ENCODE peak calls at places on chromosomes 13 and 19, in eight cellular contexts. K, D, P, N, E, G, M and R are unnamed samples.

GRCh38 chr13:42255854-42256253 is 16.1 kb upstream of the AKAP11 start:
- DNase-seq in P (no peak), E (no peak), D (no peak), G (no peak), K (no peak), M (no peak), N (no peak), R (no peak)

GRCh38 chr19:7944177-7944761 is 803 bp upstream of the TIMM44 start:
- DNase-seq in E (peak), M (peak), D (peak), G (peak), N (peak), P (peak), K (peak), R (peak)

GRCh38 chr13:20728579-20729300 is 25.2 kb downstream of the IL17D start:
- DNase-seq in N (no peak), G (no peak), P (no peak), D (no peak), E (no peak), M (no peak), K (no peak), R (peak)

GRCh38 chr19:56121180-56122167 is at the start of gene ZNF787:
- DNase-seq in M (peak), E (peak), G (peak), P (peak), K (peak), D (peak), N (peak), R (peak)

GRCh38 chr19:50899549-50899948 is 11.6 kb downstream of the KLK4 start:
- DNase-seq in M (no peak), E (no peak), D (no peak), P (no peak), K (no peak), N (no peak), G (no peak), R (no peak)

GRCh38 chr13:53254495-53254894 is 225.9 kb downstream of the OLFM4 start:
- DNase-seq in D (no peak), N (peak), M (no peak), G (no peak), P (no peak), E (no peak), K (no peak), R (no peak)

GRCh38 chr19:11247934-11248333 is 8.5 kb downstream of the ANGPTL8 start:
- DNase-seq in G (no peak), D (no peak), M (no peak), N (no peak), P (no peak), K (no peak), E (no peak), R (no peak)

GRCh38 chr13:97344250-97345175 is 89.5 kb upstream of the RAP2A start:
- DNase-seq in N (peak), M (peak), G (peak), P (peak), D (no peak), K (no peak), E (no peak), R (peak)

GRCh38 chr13:46605089-46605488 is 52.1 kb downstream of the LRCH1 start:
- DNase-seq in D (no peak), M (no peak), G (no peak), E (no peak), N (no peak), P (no peak), K (no peak), R (no peak)

DNA sequence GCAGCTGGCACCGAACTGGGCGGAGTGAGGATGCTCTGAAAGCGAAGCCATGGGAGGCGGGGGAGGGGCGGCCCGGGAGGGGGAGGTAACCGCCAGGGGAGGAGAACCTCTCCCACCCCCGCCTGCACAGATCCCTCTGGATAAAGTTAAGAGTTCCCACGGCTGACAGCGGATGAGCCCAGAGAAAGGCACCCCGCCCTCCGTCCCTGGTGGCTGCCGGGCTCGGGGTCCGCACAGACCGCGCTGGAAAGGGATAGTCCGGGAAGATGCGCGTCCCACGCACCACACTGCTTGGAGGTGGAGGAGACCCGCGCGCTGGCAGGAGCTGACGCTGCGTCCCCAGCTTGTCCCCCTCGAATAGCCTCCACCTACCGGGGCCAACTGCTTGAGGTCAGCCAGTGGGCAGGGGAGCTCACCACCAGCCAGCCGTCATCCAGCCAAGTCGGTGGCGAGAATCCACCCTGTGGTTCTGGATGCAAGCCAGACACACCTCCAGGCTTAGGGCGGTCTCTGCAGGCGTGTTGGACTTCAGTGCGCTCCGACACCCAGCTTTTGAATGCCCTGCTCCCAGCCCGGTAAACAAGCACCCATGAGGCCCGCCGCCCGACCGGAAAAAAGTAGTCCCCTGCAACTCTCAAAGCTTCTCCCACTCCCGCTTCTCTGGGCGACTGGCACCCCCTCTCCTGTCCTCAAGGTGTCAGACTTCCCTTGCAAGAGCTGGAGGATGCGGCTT is at the start of gene TRPC4:
- DNase-seq in D (peak), N (peak), E (peak), P (peak), G (peak), K (peak), M (no peak), R (peak)
- TF ChIP-seq CTCF in D (peak), N (peak), E (peak), P (peak), G (peak), K (no peak), M (no peak), R (no peak)

GRCh38 chr13:63631006-63631405 is 2215.4 kb upstream of the PCDH20 start:
- DNase-seq in E (no peak), K (no peak), N (no peak), M (no peak), D (no peak), G (no peak), P (no peak), R (no peak)

GRCh38 chr13:63636231-63636993 is 2220.8 kb upstream of the PCDH20 start:
- DNase-seq in P (no peak), M (no peak), N (peak), G (no peak), E (no peak), D (no peak), K (peak), R (no peak)
- TF ChIP-seq CTCF in P (no peak), M (no peak), N (no peak), G (peak), E (no peak), D (no peak), K (peak), R (no peak)

DNA sequence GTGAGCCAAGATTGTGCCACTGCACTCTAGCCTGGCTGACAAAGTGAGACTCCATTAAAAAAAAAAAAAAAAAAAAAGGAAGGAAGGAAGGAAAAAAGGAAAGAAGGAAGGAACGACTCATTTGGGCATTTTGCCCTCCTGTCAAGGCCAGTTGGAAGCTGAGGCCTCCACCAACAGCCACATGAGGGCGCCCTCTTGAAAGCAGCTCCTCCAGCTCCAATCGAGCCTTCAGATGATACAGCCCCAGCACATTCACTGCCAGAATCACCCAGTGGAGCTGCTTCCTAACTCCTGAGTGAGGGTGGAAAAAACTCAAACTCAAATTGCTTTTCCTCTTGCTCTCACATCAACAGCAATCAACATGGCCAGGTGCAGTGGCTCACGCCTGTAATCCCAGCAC is 40.9 kb downstream of the GNG7 start:
- DNase-seq in N (no peak), K (no peak), P (peak), M (no peak), E (no peak), G (no peak), D (no peak), R (no peak)
- TF ChIP-seq CTCF in N (no peak), K (no peak), P (no peak), M (no peak), E (peak), G (peak), D (no peak), R (no peak)

DNA sequence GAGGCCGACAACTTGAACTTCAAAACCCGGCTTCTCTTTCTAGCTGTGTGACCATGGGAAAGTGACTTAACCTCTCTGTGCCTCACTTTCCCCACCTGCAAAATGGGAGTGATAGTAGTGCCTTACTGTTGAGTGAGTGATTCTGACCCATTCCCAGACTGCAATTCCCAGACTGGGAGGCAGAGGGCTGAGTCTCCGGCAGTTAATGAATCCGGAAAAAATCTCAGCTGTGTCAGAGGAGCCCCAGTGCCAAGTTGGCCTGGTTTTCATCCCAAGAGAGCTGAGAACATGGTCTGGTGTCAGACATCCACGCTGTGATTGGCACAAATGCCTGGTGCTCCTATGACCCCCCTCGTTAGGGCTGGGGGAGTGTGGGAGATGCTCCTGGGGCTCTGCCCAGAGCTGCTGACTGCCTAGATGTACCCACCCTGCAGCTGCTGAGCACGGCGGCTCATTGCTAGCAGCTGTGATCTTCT is 50.0 kb downstream of the PIN1 start:
- DNase-seq in G (peak), P (no peak), N (no peak), D (no peak), E (no peak), M (no peak), K (no peak), R (no peak)
- TF ChIP-seq CTCF in G (peak), P (no peak), N (no peak), D (no peak), E (peak), M (no peak), K (no peak), R (no peak)

GRCh38 chr13:38636106-38636505 is 50.8 kb upstream of the FREM2 start:
- DNase-seq in P (no peak), M (no peak), D (no peak), K (no peak), E (no peak), G (no peak), N (no peak), R (no peak)

GRCh38 chr13:38636756-38637155 is 50.1 kb upstream of the FREM2 start:
- DNase-seq in K (no peak), E (no peak), D (no peak), N (peak), P (no peak), M (no peak), G (no peak), R (no peak)

GRCh38 chr13:38637576-38637975 is 49.3 kb upstream of the FREM2 start:
- DNase-seq in E (no peak), K (no peak), P (no peak), M (no peak), D (no peak), G (no peak), N (no peak), R (no peak)

GRCh38 chr13:38641164-38641948 is 45.5 kb upstream of the FREM2 start:
- DNase-seq in G (no peak), P (no peak), M (no peak), D (no peak), E (no peak), K (no peak), N (no peak), R (no peak)
- TF ChIP-seq CTCF in G (peak), P (no peak), M (no peak), D (no peak), E (peak), K (no peak), N (no peak), R (no peak)

GRCh38 chr13:36789061-36789460 is 30.0 kb upstream of the RFXAP start:
- DNase-seq in M (no peak), G (no peak), K (no peak), N (no peak), D (no peak), E (no peak), P (no peak), R (no peak)
- TF ChIP-seq CTCF in M (no peak), G (no peak), K (no peak), N (no peak), D (no peak), E (no peak), P (no peak), R (no peak)

GRCh38 chr19:19443902-19444693 is 38.6 kb downstream of the GATAD2A start:
- DNase-seq in P (no peak), D (no peak), E (no peak), M (no peak), K (no peak), G (no peak), N (no peak), R (no peak)

GRCh38 chr19:19445911-19446361 is 40.5 kb downstream of the GATAD2A start:
- DNase-seq in D (no peak), M (no peak), P (no peak), K (no peak), N (no peak), G (no peak), E (no peak), R (peak)

GRCh38 chr19:19444694-19445155 is 39.2 kb downstream of the GATAD2A start:
- DNase-seq in K (no peak), N (no peak), M (no peak), D (no peak), E (no peak), P (no peak), G (no peak), R (no peak)

GRCh38 chr19:19445288-19445687 is 39.8 kb downstream of the GATAD2A start:
- DNase-seq in D (no peak), N (no peak), P (no peak), M (no peak), G (no peak), K (no peak), E (no peak), R (no peak)

DNA sequence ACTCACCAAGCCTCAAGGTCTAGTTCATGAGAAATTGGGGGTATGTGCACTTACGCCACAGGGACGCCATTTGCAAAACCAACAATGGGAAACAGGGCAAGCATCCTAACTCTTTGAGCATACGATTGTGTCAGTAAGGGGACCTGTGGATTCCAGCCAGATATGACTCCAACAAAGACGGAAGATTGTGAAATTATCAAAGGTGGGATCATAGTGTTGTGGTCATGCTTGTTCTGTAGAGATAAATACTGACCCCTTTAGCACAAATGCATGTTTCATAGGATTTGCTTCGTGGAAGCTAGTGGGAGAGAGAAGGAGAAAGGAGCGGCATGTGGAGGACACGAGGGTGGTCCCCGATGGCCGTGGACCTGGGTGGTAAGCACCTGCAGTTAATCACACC is 37.8 kb downstream of the GATAD2A start:
- DNase-seq in M (no peak), E (no peak), D (no peak), K (no peak), N (no peak), P (no peak), G (no peak), R (no peak)
- TF ChIP-seq CTCF in M (no peak), E (no peak), D (no peak), K (no peak), N (no peak), P (no peak), G (no peak), R (no peak)

GRCh38 chr19:49814010-49814409 is 918 bp upstream of the FUZ start:
- DNase-seq in G (no peak), M (no peak), D (no peak), K (no peak), P (no peak), N (no peak), E (no peak), R (no peak)

GRCh38 chr19:49818691-49819331 is 722 bp downstream of the MED25 start:
- DNase-seq in P (no peak), M (no peak), G (no peak), E (no peak), K (no peak), D (no peak), N (no peak), R (no peak)

GRCh38 chr19:49816616-49817015 is 1.5 kb upstream of the MED25 start:
- DNase-seq in E (no peak), G (no peak), K (no peak), M (no peak), D (no peak), P (no peak), N (no peak), R (no peak)

GRCh38 chr19:49820125-49820524 is 2.0 kb downstream of the MED25 start:
- DNase-seq in G (no peak), E (no peak), K (no peak), M (no peak), P (no peak), D (no peak), N (no peak), R (no peak)

GRCh38 chr19:49817964-49818690 is at the start of gene MED25:
- DNase-seq in K (peak), G (peak), P (peak), M (peak), D (peak), N (peak), E (peak), R (peak)
- TF ChIP-seq CTCF in K (no peak), G (no peak), P (no peak), M (peak), D (peak), N (no peak), E (no peak), R (no peak)

GRCh38 chr19:42431486-42431885 is 4.3 kb upstream of the LIPE start:
- DNase-seq in K (no peak), E (no peak), M (no peak), D (no peak), N (no peak), G (no peak), P (no peak), R (no peak)
- TF ChIP-seq CTCF in K (no peak), E (no peak), M (no peak), D (no peak), N (no peak), G (no peak), P (no peak), R (no peak)